ENCODE peak calls at places on chromosomes 16 and 17, in nine cellular contexts. X, V, C, H, J, M, T, O and Q are unnamed samples.

GRCh38 chr17:79850571-79851460 is 11.6 kb upstream of the CBX4 start:
- DNase-seq in X (no peak), V (peak), C (no peak), H (no peak), J (no peak), M (no peak), T (no peak), O (no peak), Q (peak)

GRCh38 chr16:17133851-17134250 is 336.9 kb downstream of the XYLT1 start:
- DNase-seq in X (no peak), V (no peak), C (no peak), H (no peak), J (no peak), M (no peak), T (no peak), O (no peak), Q (no peak)

GRCh38 chr17:53722407-53722806 is 100.3 kb upstream of the KIF2B start:
- DNase-seq in X (no peak), V (peak), C (no peak), H (no peak), J (no peak), M (no peak), T (peak), O (peak), Q (peak)

GRCh38 chr17:81153340-81153803 is 11.9 kb upstream of the PVALEF start:
- DNase-seq in X (no peak), V (no peak), C (no peak), H (no peak), J (peak), M (no peak), T (no peak), O (no peak), Q (no peak)

GRCh38 chr17:75637561-75637960 is 4.3 kb downstream of the SMIM5 start:
- DNase-seq in X (no peak), V (no peak), C (no peak), H (peak), J (no peak), M (no peak), T (no peak), O (no peak), Q (no peak)

GRCh38 chr16:75264531-75264998 is 13.1 kb upstream of the BCAR1 start:
- DNase-seq in X (peak), V (peak), C (no peak), H (peak), J (no peak), M (no peak), T (no peak), O (no peak), Q (no peak)

GRCh38 chr16:4864728-4865127 is 17.4 kb downstream of the UBN1 start:
- DNase-seq in X (no peak), V (no peak), C (no peak), H (no peak), J (no peak), M (no peak), T (no peak), O (no peak), Q (no peak)

GRCh38 chr17:80703109-80703508 is 158.5 kb downstream of the RPTOR start:
- DNase-seq in X (no peak), V (no peak), C (no peak), H (no peak), J (no peak), M (no peak), T (no peak), O (no peak), Q (no peak)

GRCh38 chr17:50697076-50697475 is 10.6 kb downstream of the ANKRD40 start:
- DNase-seq in X (no peak), V (no peak), C (no peak), H (no peak), J (no peak), M (no peak), T (no peak), O (no peak), Q (no peak)

GRCh38 chr17:49218941-49219913 is 8.7 kb downstream of the ABI3 start:
- DNase-seq in X (peak), V (no peak), C (peak), H (peak), J (peak), M (no peak), T (no peak), O (no peak), Q (no peak)

GRCh38 chr17:869567-870530 is 87.7 kb downstream of the MRM3 start:
- DNase-seq in X (no peak), V (peak), C (peak), H (no peak), J (no peak), M (no peak), T (peak), O (no peak), Q (peak)

GRCh38 chr16:81651758-81652718 is 127.1 kb upstream of the PLCG2 start:
- DNase-seq in X (no peak), V (no peak), C (no peak), H (no peak), J (no peak), M (no peak), T (no peak), O (no peak), Q (no peak)

GRCh38 chr17:48541574-48542113 is 3.3 kb downstream of the HOXB2 start:
- DNase-seq in X (no peak), V (peak), C (peak), H (no peak), J (no peak), M (no peak), T (no peak), O (no peak), Q (no peak)

GRCh38 chr16:21599994-21600773 is 807 bp downstream of the METTL9 start:
- DNase-seq in X (no peak), V (peak), C (no peak), H (no peak), J (peak), M (no peak), T (no peak), O (no peak), Q (peak)

GRCh38 chr17:80774643-80775281 is 216.9 kb upstream of the CHMP6 start:
- DNase-seq in X (no peak), V (no peak), C (no peak), H (no peak), J (no peak), M (no peak), T (no peak), O (no peak), Q (no peak)

GRCh38 chr17:50013079-50013478 is 18.1 kb upstream of the DLX3 start:
- DNase-seq in X (no peak), V (no peak), C (no peak), H (no peak), J (no peak), M (no peak), T (no peak), O (no peak), Q (no peak)

GRCh38 chr16:79994413-79994812 is 393.9 kb upstream of the MAF start:
- DNase-seq in X (no peak), V (no peak), C (no peak), H (no peak), J (no peak), M (no peak), T (no peak), O (no peak), Q (no peak)

GRCh38 chr16:81432899-81433560 is 11.6 kb upstream of the CMIP start:
- DNase-seq in X (no peak), V (no peak), C (no peak), H (no peak), J (no peak), M (no peak), T (no peak), O (no peak), Q (no peak)

GRCh38 chr17:59330314-59330942 is 1.0 kb upstream of the YPEL2 start:
- DNase-seq in X (peak), V (no peak), C (peak), H (peak), J (peak), M (peak), T (no peak), O (no peak), Q (no peak)

GRCh38 chr16:4021070-4021779 is 95.0 kb downstream of the ADCY9 start:
- DNase-seq in X (no peak), V (peak), C (no peak), H (peak), J (no peak), M (no peak), T (no peak), O (no peak), Q (no peak)

GRCh38 chr17:78653382-78653781 is 76.2 kb upstream of the DNAH17 start:
- DNase-seq in X (no peak), V (peak), C (no peak), H (no peak), J (no peak), M (no peak), T (no peak), O (no peak), Q (peak)

GRCh38 chr17:27848941-27849340 is 44.2 kb downstream of the LYRM9 start:
- DNase-seq in X (no peak), V (no peak), C (no peak), H (no peak), J (no peak), M (no peak), T (no peak), O (no peak), Q (no peak)

GRCh38 chr17:80474933-80475915 is 1.2 kb downstream of the NPTX1 start:
- DNase-seq in X (peak), V (no peak), C (no peak), H (no peak), J (no peak), M (no peak), T (no peak), O (no peak), Q (no peak)

GRCh38 chr17:48933035-48933434 is 11.6 kb downstream of the SNF8 start:
- DNase-seq in X (no peak), V (no peak), C (no peak), H (no peak), J (no peak), M (no peak), T (no peak), O (no peak), Q (no peak)

GRCh38 chr16:59046335-59046734 is 312.2 kb upstream of the GOT2 start:
- DNase-seq in X (no peak), V (no peak), C (no peak), H (no peak), J (no peak), M (no peak), T (no peak), O (no peak), Q (peak)

GRCh38 chr16:23384878-23385277 is 68.1 kb downstream of the COG7 start:
- DNase-seq in X (no peak), V (no peak), C (no peak), H (no peak), J (no peak), M (no peak), T (no peak), O (no peak), Q (no peak)

GRCh38 chr17:76565728-76566612 is 19.7 kb downstream of the ST6GALNAC2 start:
- DNase-seq in X (no peak), V (no peak), C (no peak), H (no peak), J (no peak), M (no peak), T (no peak), O (no peak), Q (no peak)

GRCh38 chr17:17067277-17067676 is 25.0 kb downstream of the MPRIP start:
- DNase-seq in X (no peak), V (peak), C (no peak), H (no peak), J (no peak), M (no peak), T (peak), O (no peak), Q (peak)

GRCh38 chr16:20897897-20898296 is 2.3 kb downstream of the DCUN1D3 start:
- DNase-seq in X (no peak), V (no peak), C (no peak), H (no peak), J (no peak), M (no peak), T (no peak), O (no peak), Q (no peak)

GRCh38 chr17:57088298-57088697 is 3.3 kb downstream of the AKAP1 start:
- DNase-seq in X (peak), V (no peak), C (no peak), H (no peak), J (no peak), M (no peak), T (no peak), O (no peak), Q (no peak)

GRCh38 chr17:57086069-57086930 is 1.3 kb downstream of the AKAP1 start:
- DNase-seq in X (peak), V (peak), C (no peak), H (peak), J (peak), M (peak), T (no peak), O (no peak), Q (peak)

GRCh38 chr17:57085448-57086068 is 512 bp downstream of the AKAP1 start:
- DNase-seq in X (peak), V (peak), C (peak), H (peak), J (peak), M (peak), T (no peak), O (no peak), Q (peak)

GRCh38 chr17:57084361-57084801 is 665 bp upstream of the AKAP1 start:
- DNase-seq in X (no peak), V (no peak), C (no peak), H (no peak), J (no peak), M (no peak), T (no peak), O (no peak), Q (peak)

DNA sequence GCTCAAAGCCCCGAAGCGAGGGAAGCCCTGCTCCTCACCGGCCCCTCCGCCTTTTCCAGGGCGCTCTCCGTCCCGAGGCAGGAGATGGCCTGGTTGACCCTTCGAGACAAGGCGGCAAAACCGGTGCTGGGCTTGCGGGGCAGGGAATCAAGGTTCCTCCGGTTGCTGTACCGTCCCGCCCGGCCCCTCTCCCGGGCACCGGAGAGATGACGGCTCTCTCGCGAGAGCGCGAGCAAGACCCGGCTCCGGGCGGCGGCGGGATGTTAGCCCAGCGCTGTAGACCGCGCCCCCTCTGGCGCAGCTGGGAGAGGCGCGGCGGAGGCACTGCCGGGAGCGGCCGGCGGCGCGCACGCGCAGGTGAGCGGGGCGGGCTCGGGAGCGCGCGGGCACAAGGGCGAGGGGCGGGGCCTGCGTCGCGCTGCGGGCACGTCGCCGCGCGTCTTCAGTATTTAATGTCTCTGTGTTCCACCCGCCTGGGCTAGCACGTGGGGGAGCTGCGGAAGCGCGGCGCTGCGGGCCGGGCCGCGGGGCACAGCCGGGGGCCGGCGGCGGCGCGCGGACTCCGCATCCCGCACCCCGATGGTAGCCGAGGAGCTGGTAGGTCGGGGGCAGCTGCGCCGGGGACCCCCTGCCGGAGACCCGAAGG is at the start of gene AKAP1:
- DNase-seq in X (peak), V (peak), C (peak), H (peak), J (peak), M (peak), T (peak), O (peak), Q (peak)
- TF ChIP-seq CTCF in X (peak), V (peak), C (peak), H (no peak), J (peak), M (no peak), T (peak), O (peak), Q (peak)

GRCh38 chr17:29124931-29125270 is 55.3 kb downstream of the MYO18A start:
- DNase-seq in X (no peak), V (peak), C (peak), H (peak), J (no peak), M (no peak), T (no peak), O (no peak), Q (no peak)

GRCh38 chr17:29125651-29126050 is 54.5 kb downstream of the MYO18A start:
- DNase-seq in X (no peak), V (no peak), C (no peak), H (no peak), J (no peak), M (no peak), T (no peak), O (no peak), Q (no peak)

GRCh38 chr17:29123111-29123510 is 57.1 kb downstream of the MYO18A start:
- DNase-seq in X (no peak), V (no peak), C (no peak), H (no peak), J (no peak), M (no peak), T (no peak), O (no peak), Q (no peak)

GRCh38 chr17:29126268-29126923 is 53.8 kb downstream of the MYO18A start:
- DNase-seq in X (no peak), V (no peak), C (no peak), H (no peak), J (no peak), M (no peak), T (no peak), O (no peak), Q (no peak)

DNA sequence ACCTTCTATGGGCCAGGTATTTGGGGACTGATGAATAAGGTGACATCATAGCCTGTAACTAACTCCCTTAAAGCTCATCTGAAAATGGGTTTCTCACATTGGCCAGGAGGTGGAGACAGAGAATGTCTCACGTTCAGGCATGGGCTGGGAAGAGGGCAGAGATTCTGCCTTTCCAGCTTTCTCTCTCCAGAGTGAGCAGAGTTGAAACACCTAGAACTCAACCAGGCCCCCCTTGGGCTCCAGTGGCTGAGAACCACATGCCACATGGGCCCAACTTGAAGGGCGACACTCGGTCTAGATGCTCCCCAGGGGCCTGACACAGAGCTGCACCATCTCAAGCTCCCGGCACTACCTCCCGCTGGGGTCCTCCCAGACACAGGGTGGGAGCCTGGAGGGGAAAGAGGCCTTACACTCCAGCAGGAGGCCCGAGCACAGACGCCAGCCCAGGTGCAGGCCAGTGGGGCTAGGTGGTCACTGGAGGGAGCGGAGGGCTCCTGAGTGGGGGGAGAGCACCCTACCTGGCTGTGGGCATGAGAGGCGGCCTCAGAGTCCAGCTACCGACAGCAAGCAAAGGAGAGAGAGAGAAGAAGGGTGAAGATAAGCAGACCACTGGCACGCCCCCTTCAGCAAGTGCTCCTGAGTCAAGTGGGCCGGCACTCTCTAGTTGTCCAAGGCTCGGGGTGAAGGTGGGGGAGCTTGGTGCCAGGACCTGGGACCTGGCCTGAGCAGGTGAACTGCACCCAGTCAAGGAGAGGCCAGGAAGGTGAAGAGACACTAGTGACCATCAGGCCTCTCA is 55.9 kb downstream of the MYO18A start:
- DNase-seq in X (peak), V (peak), C (no peak), H (no peak), J (no peak), M (peak), T (peak), O (no peak), Q (peak)
- TF ChIP-seq CTCF in X (peak), V (peak), C (peak), H (peak), J (peak), M (peak), T (peak), O (peak), Q (peak)

GRCh38 chr17:2070241-2071023 is 15.5 kb downstream of the HIC1 start:
- DNase-seq in X (no peak), V (no peak), C (no peak), H (no peak), J (no peak), M (no peak), T (no peak), O (no peak), Q (no peak)
- TF ChIP-seq CTCF in X (peak), V (no peak), C (no peak), H (no peak), J (no peak), M (no peak), T (no peak), O (no peak), Q (no peak)

DNA sequence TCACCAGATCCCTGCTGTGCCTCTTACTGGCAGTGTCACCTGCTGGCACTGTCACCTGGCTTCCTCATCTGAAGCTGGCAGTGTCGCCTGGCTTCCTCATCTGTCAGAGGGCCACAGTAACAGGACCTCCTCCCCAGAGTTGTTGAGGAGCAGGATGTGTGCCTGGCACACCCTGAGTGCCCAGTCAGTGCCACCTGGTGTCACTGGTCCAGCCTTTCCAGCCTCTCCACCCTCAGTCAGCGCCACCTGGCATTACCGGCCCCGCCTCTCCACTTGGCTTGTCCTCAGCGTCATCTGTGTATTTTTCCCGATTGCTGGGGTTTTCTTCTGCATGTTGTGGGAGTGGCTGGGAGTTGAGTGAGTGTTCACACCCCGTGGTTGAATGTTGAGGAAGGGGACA is 37.9 kb downstream of the USP10 start:
- DNase-seq in X (no peak), V (no peak), C (no peak), H (peak), J (no peak), M (no peak), T (no peak), O (no peak), Q (no peak)
- TF ChIP-seq CTCF in X (no peak), V (no peak), C (no peak), H (no peak), J (peak), M (no peak), T (no peak), O (no peak), Q (no peak)

GRCh38 chr17:63082273-63082861 is 116.3 kb downstream of the TANC2 start:
- DNase-seq in X (no peak), V (peak), C (no peak), H (no peak), J (no peak), M (no peak), T (peak), O (peak), Q (peak)
- TF ChIP-seq CTCF in X (peak), V (peak), C (peak), H (no peak), J (peak), M (peak), T (peak), O (peak), Q (peak)

GRCh38 chr17:9522074-9522473 is 53.5 kb downstream of the STX8 start:
- DNase-seq in X (peak), V (peak), C (no peak), H (no peak), J (no peak), M (peak), T (no peak), O (peak), Q (peak)
- TF ChIP-seq CTCF in X (peak), V (peak), C (peak), H (no peak), J (peak), M (no peak), T (peak), O (peak), Q (peak)

DNA sequence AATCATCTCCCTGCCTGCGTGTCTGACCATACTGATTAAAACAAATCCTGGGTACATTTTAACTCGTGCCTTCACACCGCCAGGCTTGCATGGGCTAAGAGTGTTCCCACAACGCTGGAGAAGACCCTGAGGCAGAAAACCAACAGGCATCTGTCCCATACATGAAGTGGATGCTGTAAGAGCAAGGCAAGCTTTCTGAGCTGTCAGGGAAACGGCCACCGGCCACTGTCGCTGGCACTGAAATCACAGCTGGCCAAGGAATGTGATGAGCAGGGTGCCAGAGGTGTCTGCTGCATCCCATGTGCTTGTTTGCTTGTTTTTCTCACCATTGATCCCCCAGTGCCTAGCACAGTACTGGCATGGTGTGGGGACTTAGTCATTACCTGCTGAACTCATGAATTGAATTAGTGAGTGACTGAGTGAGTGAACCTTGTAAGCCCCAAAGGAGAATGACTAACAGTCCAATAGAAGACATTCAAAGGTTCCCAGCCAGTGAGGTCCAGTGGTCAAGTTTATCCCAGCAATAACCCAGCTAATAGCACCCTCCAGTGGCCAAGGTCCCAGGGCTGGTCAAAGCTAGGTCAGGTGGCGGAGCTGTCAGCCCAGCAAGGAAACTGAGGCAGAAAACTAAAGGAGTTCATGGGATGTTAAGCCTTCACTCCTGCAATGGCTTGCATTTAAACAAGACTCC is 92.7 kb upstream of the CDH5 start:
- DNase-seq in X (peak), V (peak), C (no peak), H (no peak), J (no peak), M (peak), T (no peak), O (no peak), Q (peak)
- TF ChIP-seq CTCF in X (peak), V (peak), C (no peak), H (no peak), J (no peak), M (peak), T (peak), O (no peak), Q (no peak)